ENCODE peak calls at places on chromosomes 4 and X, in seven cellular contexts. B is endothelial cell of umbilical vein, T is AG08396, N is NAMALWA, A is GM23338, J is NCI-H1105, Z is H9. R is an unnamed sample.

GRCh38 chrX:112832481-112833095 is 8.0 kb downstream of the AMOT start:
- DNase-seq in B (no peak), A (peak; percentile 16), Z (peak; percentile 74), N (no peak), J (peak; percentile 75), T (no peak), R (no peak)

GRCh38 chr4:111464251-111465045 is 680.8 kb upstream of the FAM241A start:
- DNase-seq in Z (no peak), B (no peak), A (no peak), N (no peak), J (no peak), T (no peak), R (no peak)

GRCh38 chr4:18859468-18859867 is 837.9 kb upstream of the LCORL start:
- DNase-seq in Z (no peak), B (no peak), N (no peak), A (peak; percentile 15), T (no peak), J (no peak), R (no peak)

GRCh38 chr4:153759407-153760226 is at the start of gene RNF175:
- DNase-seq in T (peak; percentile 29), B (no peak), Z (peak; percentile 63), A (peak; percentile 87), J (no peak), N (no peak), R (peak; percentile 29)

GRCh38 chr4:83771113-83771705 is 235.3 kb downstream of the GPAT3 start:
- DNase-seq in B (peak; percentile 24), T (peak; percentile 77), N (peak; percentile 45), A (peak; percentile 82), Z (peak; percentile 72), J (peak; percentile 0), R (peak; percentile 69)

GRCh38 chrX:131058136-131058868 is at the start of gene ARHGAP36:
- DNase-seq in J (no peak), T (no peak), B (no peak), Z (peak; percentile 33), N (no peak), A (peak; percentile 27), R (no peak)

GRCh38 chrX:52352551-52352950 is 16.3 kb upstream of the XAGE2 start:
- DNase-seq in N (no peak), B (no peak), Z (no peak), T (no peak), J (no peak), A (no peak), R (no peak)

GRCh38 chr4:13829457-13829856 is 201.9 kb upstream of the BOD1L1 start:
- DNase-seq in B (no peak), Z (no peak), T (no peak), N (no peak), J (no peak), A (no peak), R (no peak)

GRCh38 chrX:121958886-121959285 is 911.5 kb downstream of the GLUD2 start:
- DNase-seq in Z (no peak), A (no peak), B (no peak), N (no peak), J (no peak), T (no peak), R (no peak)

GRCh38 chr4:89879201-89879600 is 15.5 kb upstream of the MMRN1 start:
- DNase-seq in J (no peak), T (no peak), B (no peak), N (no peak), Z (no peak), A (no peak), R (no peak)

GRCh38 chr4:117874241-117874640 is 160.0 kb upstream of the NDST3 start:
- DNase-seq in N (no peak), A (no peak), J (no peak), B (no peak), T (no peak), Z (no peak), R (no peak)

GRCh38 chr4:68360570-68360969 is 10.7 kb upstream of the YTHDC1 start:
- DNase-seq in N (no peak), A (no peak), T (no peak), Z (no peak), J (no peak), B (no peak), R (no peak)

GRCh38 chr4:105305019-105305836 is 158.6 kb downstream of the TET2 start:
- DNase-seq in T (no peak), B (no peak), N (no peak), Z (no peak), A (no peak), J (no peak), R (no peak)

GRCh38 chr4:120071192-120071795 is 4.6 kb upstream of the MAD2L1 start:
- DNase-seq in A (peak; percentile 64), J (peak; percentile 12), B (peak; percentile 72), N (peak; percentile 84), T (peak; percentile 18), Z (no peak), R (peak; percentile 83)

R was measured in Kasumi-1.